ENCODE peak calls at places on chromosomes 3 and 15, in eight cellular contexts. One of them, this sample, is unnamed.

GRCh38 chr15:79653533-79653932 is 221.4 kb downstream of the MINAR1 start:
- DNase-seq in H9: no peak
- DNase-seq in cardiac fibroblast: no peak
- DNase-seq in tibial artery: no peak
- DNase-seq in GM12865: no peak
- DNase-seq in astrocyte of the spinal cord: no peak
- DNase-seq in colonic mucosa: no peak
- DNase-seq in WTC11: no peak
- DNase-seq in this sample: no peak

GRCh38 chr15:66719471-66719870 is 17.4 kb downstream of the SMAD6 start:
- DNase-seq in H9: no peak
- DNase-seq in cardiac fibroblast: no peak
- DNase-seq in tibial artery: no peak
- DNase-seq in GM12865: no peak
- DNase-seq in astrocyte of the spinal cord: no peak
- DNase-seq in colonic mucosa: no peak
- DNase-seq in WTC11: no peak
- DNase-seq in this sample: no peak

GRCh38 chr3:112738366-112738765 is 97.4 kb upstream of the CCDC80 start:
- DNase-seq in H9: no peak
- DNase-seq in cardiac fibroblast: peak; percentile 67
- DNase-seq in tibial artery: no peak
- DNase-seq in GM12865: no peak
- DNase-seq in astrocyte of the spinal cord: no peak
- DNase-seq in colonic mucosa: no peak
- DNase-seq in WTC11: no peak
- DNase-seq in this sample: no peak

GRCh38 chr3:186932281-186933181 is 2.2 kb downstream of the ST6GAL1 start:
- DNase-seq in H9: no peak
- DNase-seq in cardiac fibroblast: peak; percentile 23
- DNase-seq in tibial artery: peak; percentile 69
- DNase-seq in GM12865: peak; percentile 39
- DNase-seq in astrocyte of the spinal cord: no peak
- DNase-seq in colonic mucosa: no peak
- DNase-seq in WTC11: no peak
- DNase-seq in this sample: no peak

GRCh38 chr15:69954726-69955125 is 143.0 kb downstream of the TLE3 start:
- DNase-seq in H9: no peak
- DNase-seq in cardiac fibroblast: no peak
- DNase-seq in tibial artery: no peak
- DNase-seq in GM12865: no peak
- DNase-seq in astrocyte of the spinal cord: no peak
- DNase-seq in colonic mucosa: no peak
- DNase-seq in WTC11: no peak
- DNase-seq in this sample: no peak

GRCh38 chr15:31852933-31853332 is 177.4 kb upstream of the CHRNA7 start:
- DNase-seq in H9: no peak
- DNase-seq in cardiac fibroblast: no peak
- DNase-seq in tibial artery: no peak
- DNase-seq in GM12865: no peak
- DNase-seq in astrocyte of the spinal cord: no peak
- DNase-seq in colonic mucosa: no peak
- DNase-seq in WTC11: no peak
- DNase-seq in this sample: no peak

GRCh38 chr3:10417849-10418248 is 87.5 kb downstream of the ATP2B2 start:
- DNase-seq in H9: no peak
- DNase-seq in cardiac fibroblast: peak; percentile 27
- DNase-seq in tibial artery: no peak
- DNase-seq in GM12865: peak; percentile 5
- DNase-seq in astrocyte of the spinal cord: peak; percentile 16
- DNase-seq in colonic mucosa: no peak
- DNase-seq in WTC11: no peak
- DNase-seq in this sample: no peak

GRCh38 chr3:58994746-58995330 is 55.0 kb downstream of the CFAP20DC start:
- DNase-seq in H9: peak; percentile 34
- DNase-seq in cardiac fibroblast: peak; percentile 85
- DNase-seq in tibial artery: no peak
- DNase-seq in GM12865: peak; percentile 71
- DNase-seq in astrocyte of the spinal cord: peak; percentile 72
- DNase-seq in colonic mucosa: peak; percentile 67
- DNase-seq in WTC11: peak; percentile 30
- DNase-seq in this sample: peak; percentile 39

GRCh38 chr3:15602146-15602536 is 596 bp downstream of the BTD start:
- DNase-seq in H9: no peak
- DNase-seq in cardiac fibroblast: no peak
- DNase-seq in tibial artery: no peak
- DNase-seq in GM12865: no peak
- DNase-seq in astrocyte of the spinal cord: no peak
- DNase-seq in colonic mucosa: no peak
- DNase-seq in WTC11: no peak
- DNase-seq in this sample: no peak

GRCh38 chr15:86362556-86362955 is 282.9 kb downstream of the AGBL1 start:
- DNase-seq in H9: peak; percentile 34
- DNase-seq in cardiac fibroblast: no peak
- DNase-seq in tibial artery: no peak
- DNase-seq in GM12865: no peak
- DNase-seq in astrocyte of the spinal cord: peak; percentile 51
- DNase-seq in colonic mucosa: no peak
- DNase-seq in WTC11: no peak
- DNase-seq in this sample: no peak

GRCh38 chr3:162729686-162730085 is 1233.1 kb downstream of the OTOL1 start:
- DNase-seq in H9: no peak
- DNase-seq in cardiac fibroblast: peak; percentile 66
- DNase-seq in tibial artery: no peak
- DNase-seq in GM12865: no peak
- DNase-seq in astrocyte of the spinal cord: peak; percentile 5
- DNase-seq in colonic mucosa: no peak
- DNase-seq in WTC11: no peak
- DNase-seq in this sample: no peak

GRCh38 chr3:106130384-106131084 is 261.7 kb upstream of the CBLB start:
- DNase-seq in H9: no peak
- DNase-seq in cardiac fibroblast: peak; percentile 81
- DNase-seq in tibial artery: no peak
- DNase-seq in GM12865: no peak
- DNase-seq in astrocyte of the spinal cord: peak; percentile 86
- DNase-seq in colonic mucosa: no peak
- DNase-seq in WTC11: no peak
- DNase-seq in this sample: no peak

GRCh38 chr15:29090617-29091466 is 178.8 kb downstream of the NSMCE3 start:
- DNase-seq in H9: peak; percentile 73
- DNase-seq in cardiac fibroblast: peak; percentile 41
- DNase-seq in tibial artery: no peak
- DNase-seq in GM12865: peak; percentile 46
- DNase-seq in astrocyte of the spinal cord: no peak
- DNase-seq in colonic mucosa: no peak
- DNase-seq in WTC11: peak; percentile 77
- DNase-seq in this sample: peak; percentile 50

GRCh38 chr3:13057641-13058040 is 15.6 kb downstream of the IQSEC1 start:
- DNase-seq in H9: no peak
- DNase-seq in cardiac fibroblast: no peak
- DNase-seq in tibial artery: no peak
- DNase-seq in GM12865: no peak
- DNase-seq in astrocyte of the spinal cord: no peak
- DNase-seq in colonic mucosa: no peak
- DNase-seq in WTC11: no peak
- DNase-seq in this sample: no peak

GRCh38 chr3:17075358-17075757 is 190.6 kb downstream of the PLCL2 start:
- DNase-seq in H9: no peak
- DNase-seq in cardiac fibroblast: no peak
- DNase-seq in tibial artery: no peak
- DNase-seq in GM12865: no peak
- DNase-seq in astrocyte of the spinal cord: no peak
- DNase-seq in colonic mucosa: no peak
- DNase-seq in WTC11: no peak
- DNase-seq in this sample: no peak

GRCh38 chr3:17078885-17079465 is 194.2 kb downstream of the PLCL2 start:
- DNase-seq in H9: no peak
- DNase-seq in cardiac fibroblast: no peak
- DNase-seq in tibial artery: no peak
- DNase-seq in GM12865: no peak
- DNase-seq in astrocyte of the spinal cord: no peak
- DNase-seq in colonic mucosa: no peak
- DNase-seq in WTC11: no peak
- DNase-seq in this sample: no peak

GRCh38 chr3:17075907-17076306 is 191.2 kb downstream of the PLCL2 start:
- DNase-seq in H9: no peak
- DNase-seq in cardiac fibroblast: no peak
- DNase-seq in tibial artery: no peak
- DNase-seq in GM12865: no peak
- DNase-seq in astrocyte of the spinal cord: no peak
- DNase-seq in colonic mucosa: no peak
- DNase-seq in WTC11: no peak
- DNase-seq in this sample: no peak

GRCh38 chr3:17076940-17077605 is 192.3 kb downstream of the PLCL2 start:
- DNase-seq in H9: no peak
- DNase-seq in cardiac fibroblast: no peak
- DNase-seq in tibial artery: no peak
- DNase-seq in GM12865: no peak
- DNase-seq in astrocyte of the spinal cord: no peak
- DNase-seq in colonic mucosa: no peak
- DNase-seq in WTC11: no peak
- DNase-seq in this sample: no peak

DNA sequence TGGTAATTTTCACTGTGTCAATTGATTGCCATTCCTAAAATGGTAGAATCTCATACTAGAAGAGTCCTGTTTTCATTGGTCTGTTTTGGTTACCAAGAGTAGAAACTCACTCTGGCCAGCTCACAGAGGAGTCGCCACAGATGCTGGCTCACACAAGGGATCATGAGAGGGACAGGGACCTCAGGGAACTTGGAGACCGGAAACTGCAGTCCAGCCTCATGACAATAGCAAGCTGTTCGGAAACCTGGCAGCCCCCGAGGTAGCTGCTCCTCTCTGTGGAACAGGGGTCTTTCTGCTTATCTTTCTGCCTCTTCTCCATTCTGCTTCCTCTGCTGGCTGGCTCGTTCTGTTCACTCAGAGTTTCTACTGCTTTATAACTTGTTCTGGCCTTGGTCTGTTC is 192.9 kb downstream of the PLCL2 start:
- DNase-seq in H9: no peak
- DNase-seq in cardiac fibroblast: peak; percentile 41
- DNase-seq in tibial artery: no peak
- DNase-seq in GM12865: no peak
- DNase-seq in astrocyte of the spinal cord: no peak
- DNase-seq in colonic mucosa: no peak
- DNase-seq in WTC11: no peak
- DNase-seq in this sample: no peak
- TF ChIP-seq CTCF in H9: no peak
- TF ChIP-seq CTCF in cardiac fibroblast: no peak
- TF ChIP-seq CTCF in tibial artery: no peak
- TF ChIP-seq CTCF in GM12865: no peak
- TF ChIP-seq CTCF in astrocyte of the spinal cord: no peak
- TF ChIP-seq CTCF in colonic mucosa: no peak
- TF ChIP-seq CTCF in WTC11: no peak
- TF ChIP-seq CTCF in this sample: no peak

GRCh38 chr15:76647612-76648011 is 257.5 kb downstream of the SCAPER start:
- DNase-seq in H9: no peak
- DNase-seq in cardiac fibroblast: no peak
- DNase-seq in tibial artery: no peak
- DNase-seq in GM12865: no peak
- DNase-seq in astrocyte of the spinal cord: no peak
- DNase-seq in colonic mucosa: no peak
- DNase-seq in WTC11: no peak
- DNase-seq in this sample: no peak

DNA sequence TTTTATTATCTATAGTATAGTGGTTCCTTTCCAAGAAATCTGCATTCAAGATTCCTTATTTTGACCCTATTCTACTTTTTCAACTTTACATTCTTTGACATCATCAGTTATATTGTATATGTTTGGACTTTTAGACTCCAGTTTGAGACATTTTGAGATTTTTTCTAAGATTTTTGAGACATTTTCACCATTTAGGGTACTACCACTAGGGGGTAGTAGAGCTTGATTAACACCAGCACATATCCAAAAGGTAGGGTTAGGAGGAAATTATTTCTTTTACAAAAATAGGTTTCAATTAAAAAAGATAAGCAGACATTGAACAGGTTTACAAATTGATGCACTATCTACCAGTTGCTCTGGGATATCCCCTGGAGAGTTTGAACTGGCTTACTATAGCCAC is 262.5 kb downstream of the SCAPER start:
- DNase-seq in H9: no peak
- DNase-seq in cardiac fibroblast: peak; percentile 29
- DNase-seq in tibial artery: no peak
- DNase-seq in GM12865: peak; percentile 3
- DNase-seq in astrocyte of the spinal cord: no peak
- DNase-seq in colonic mucosa: no peak
- DNase-seq in WTC11: no peak
- DNase-seq in this sample: no peak
- TF ChIP-seq CTCF in H9: peak; percentile 67
- TF ChIP-seq CTCF in cardiac fibroblast: peak; percentile 20
- TF ChIP-seq CTCF in tibial artery: no peak
- TF ChIP-seq CTCF in GM12865: peak; percentile 9
- TF ChIP-seq CTCF in astrocyte of the spinal cord: peak; percentile 22
- TF ChIP-seq CTCF in colonic mucosa: peak; percentile 29
- TF ChIP-seq CTCF in WTC11: peak; percentile 33
- TF ChIP-seq CTCF in this sample: peak; percentile 45

GRCh38 chr3:108495717-108496116 is 14.7 kb downstream of the MYH15 start:
- DNase-seq in H9: no peak
- DNase-seq in cardiac fibroblast: peak; percentile 36
- DNase-seq in tibial artery: no peak
- DNase-seq in GM12865: no peak
- DNase-seq in astrocyte of the spinal cord: no peak
- DNase-seq in colonic mucosa: no peak
- DNase-seq in WTC11: no peak
- DNase-seq in this sample: no peak

GRCh38 chr3:108489776-108490175 is 20.6 kb downstream of the MYH15 start:
- DNase-seq in H9: peak; percentile 34
- DNase-seq in cardiac fibroblast: peak; percentile 73
- DNase-seq in tibial artery: no peak
- DNase-seq in GM12865: peak; percentile 64
- DNase-seq in astrocyte of the spinal cord: peak; percentile 43
- DNase-seq in colonic mucosa: peak; percentile 35
- DNase-seq in WTC11: peak; percentile 18
- DNase-seq in this sample: peak; percentile 16

GRCh38 chr3:108497271-108497670 is 13.1 kb downstream of the MYH15 start:
- DNase-seq in H9: no peak
- DNase-seq in cardiac fibroblast: no peak
- DNase-seq in tibial artery: no peak
- DNase-seq in GM12865: no peak
- DNase-seq in astrocyte of the spinal cord: no peak
- DNase-seq in colonic mucosa: no peak
- DNase-seq in WTC11: no peak
- DNase-seq in this sample: no peak

GRCh38 chr3:108494862-108495531 is 15.4 kb downstream of the MYH15 start:
- DNase-seq in H9: no peak
- DNase-seq in cardiac fibroblast: no peak
- DNase-seq in tibial artery: no peak
- DNase-seq in GM12865: no peak
- DNase-seq in astrocyte of the spinal cord: no peak
- DNase-seq in colonic mucosa: no peak
- DNase-seq in WTC11: no peak
- DNase-seq in this sample: no peak

GRCh38 chr3:108493862-108494261 is 16.5 kb downstream of the MYH15 start:
- DNase-seq in H9: peak; percentile 33
- DNase-seq in cardiac fibroblast: no peak
- DNase-seq in tibial artery: no peak
- DNase-seq in GM12865: no peak
- DNase-seq in astrocyte of the spinal cord: no peak
- DNase-seq in colonic mucosa: peak; percentile 32
- DNase-seq in WTC11: peak; percentile 16
- DNase-seq in this sample: no peak
- TF ChIP-seq CTCF in H9: peak; percentile 43
- TF ChIP-seq CTCF in cardiac fibroblast: peak; percentile 17
- TF ChIP-seq CTCF in tibial artery: no peak
- TF ChIP-seq CTCF in GM12865: peak; percentile 12
- TF ChIP-seq CTCF in astrocyte of the spinal cord: peak; percentile 47
- TF ChIP-seq CTCF in colonic mucosa: no peak
- TF ChIP-seq CTCF in WTC11: no peak
- TF ChIP-seq CTCF in this sample: no peak

GRCh38 chr15:47685141-47685870 is 32.0 kb upstream of the SEMA6D start:
- DNase-seq in H9: no peak
- DNase-seq in cardiac fibroblast: no peak
- DNase-seq in tibial artery: no peak
- DNase-seq in GM12865: no peak
- DNase-seq in astrocyte of the spinal cord: no peak
- DNase-seq in colonic mucosa: no peak
- DNase-seq in WTC11: no peak
- DNase-seq in this sample: no peak
- TF ChIP-seq CTCF in H9: peak; percentile 38
- TF ChIP-seq CTCF in cardiac fibroblast: no peak
- TF ChIP-seq CTCF in tibial artery: no peak
- TF ChIP-seq CTCF in GM12865: no peak
- TF ChIP-seq CTCF in astrocyte of the spinal cord: no peak
- TF ChIP-seq CTCF in colonic mucosa: no peak
- TF ChIP-seq CTCF in WTC11: no peak
- TF ChIP-seq CTCF in this sample: no peak